ENCODE peak calls at places on chromosomes 6 and 20, in four cellular contexts. A is K562, F is SK-N-SH, I is esophagus muscularis mucosa. M is an unnamed sample. For H3K9me3 and H3K36me3, the result is how much of the 10 kb centered on the place peaks cover.

GRCh38 chr20:63519765-63520593 is 586 bp upstream of the PPDPF start:
- DNase-seq in A (peak), F (peak), I (no peak), M (peak)

GRCh38 chr6:155330133-155330734 is 15.9 kb upstream of the TFB1M start:
- DNase-seq in A (no peak), F (no peak), I (no peak), M (no peak)

GRCh38 chr6:154653853-154654252 is 79.4 kb upstream of the SCAF8 start:
- DNase-seq in A (no peak), F (no peak), I (no peak), M (no peak)

GRCh38 chr6:161198176-161198575 is 75.7 kb downstream of the AGPAT4 start:
- DNase-seq in A (no peak), F (no peak), I (no peak), M (no peak)

GRCh38 chr6:127812985-127813681 is 87.7 kb downstream of the THEMIS start:
- DNase-seq in A (no peak), F (no peak), I (no peak), M (no peak)

GRCh38 chr6:165446331-165446730 is 136.9 kb upstream of the C6orf118 start:
- DNase-seq in A (no peak), F (no peak), I (no peak), M (no peak)

GRCh38 chr20:57135875-57136274 is 130.6 kb downstream of the BMP7 start:
- DNase-seq in A (peak), F (no peak), I (no peak), M (no peak)

GRCh38 chr6:132214716-132215115 is 186.6 kb downstream of the MOXD1 start:
- DNase-seq in A (no peak), F (no peak), I (no peak), M (no peak)

GRCh38 chr20:16528078-16528477 is 45.2 kb downstream of the KIF16B start:
- DNase-seq in A (no peak), F (no peak), I (no peak), M (peak)

GRCh38 chr20:3283222-3283820 is 44.3 kb upstream of the SLC4A11 start:
- DNase-seq in A (no peak), F (peak), I (no peak), M (no peak)

GRCh38 chr20:25676164-25676809 is 20.4 kb downstream of the ZNF337 start:
- DNase-seq in A (no peak), F (no peak), I (peak), M (no peak)

GRCh38 chr6:62640749-62641148 is 354.7 kb upstream of the KHDRBS2 start:
- DNase-seq in A (no peak), F (no peak), I (no peak), M (no peak)

GRCh38 chr20:25033250-25033940 is 24.5 kb downstream of the ACSS1 start:
- DNase-seq in A (no peak), F (peak), I (no peak), M (no peak)

GRCh38 chr6:6505111-6505510 is 83.4 kb upstream of the LY86 start:
- DNase-seq in A (no peak), F (no peak), I (peak), M (no peak)

GRCh38 chr6:156378853-156379252 is 398.3 kb upstream of the ARID1B start:
- DNase-seq in A (no peak), F (no peak), I (no peak), M (no peak)

GRCh38 chr20:3318226-3318884 is 79.4 kb upstream of the SLC4A11 start:
- DNase-seq in A (no peak), F (no peak), I (no peak), M (no peak)

GRCh38 chr6:5401845-5402738 is 140.8 kb downstream of the FARS2 start:
- DNase-seq in A (no peak), F (no peak), I (no peak), M (no peak)

GRCh38 chr20:10550204-10551118 is 115.4 kb downstream of the SLX4IP start:
- DNase-seq in A (no peak), F (no peak), I (peak), M (no peak)

GRCh38 chr6:18395851-18396187 is 8.7 kb downstream of the RNF144B start:
- DNase-seq in A (no peak), F (no peak), I (no peak), M (no peak)

GRCh38 chr20:59822291-59823029 is 111.0 kb downstream of the SYCP2 start:
- DNase-seq in A (no peak), F (peak), I (peak), M (no peak)

GRCh38 chr6:106163966-106164877 is 78.1 kb downstream of the PRDM1 start:
- DNase-seq in A (no peak), F (no peak), I (peak), M (peak)

GRCh38 chr20:3339076-3339475 is 68.4 kb downstream of the DNAAF9 start:
- DNase-seq in A (no peak), F (no peak), I (no peak), M (no peak)

DNA sequence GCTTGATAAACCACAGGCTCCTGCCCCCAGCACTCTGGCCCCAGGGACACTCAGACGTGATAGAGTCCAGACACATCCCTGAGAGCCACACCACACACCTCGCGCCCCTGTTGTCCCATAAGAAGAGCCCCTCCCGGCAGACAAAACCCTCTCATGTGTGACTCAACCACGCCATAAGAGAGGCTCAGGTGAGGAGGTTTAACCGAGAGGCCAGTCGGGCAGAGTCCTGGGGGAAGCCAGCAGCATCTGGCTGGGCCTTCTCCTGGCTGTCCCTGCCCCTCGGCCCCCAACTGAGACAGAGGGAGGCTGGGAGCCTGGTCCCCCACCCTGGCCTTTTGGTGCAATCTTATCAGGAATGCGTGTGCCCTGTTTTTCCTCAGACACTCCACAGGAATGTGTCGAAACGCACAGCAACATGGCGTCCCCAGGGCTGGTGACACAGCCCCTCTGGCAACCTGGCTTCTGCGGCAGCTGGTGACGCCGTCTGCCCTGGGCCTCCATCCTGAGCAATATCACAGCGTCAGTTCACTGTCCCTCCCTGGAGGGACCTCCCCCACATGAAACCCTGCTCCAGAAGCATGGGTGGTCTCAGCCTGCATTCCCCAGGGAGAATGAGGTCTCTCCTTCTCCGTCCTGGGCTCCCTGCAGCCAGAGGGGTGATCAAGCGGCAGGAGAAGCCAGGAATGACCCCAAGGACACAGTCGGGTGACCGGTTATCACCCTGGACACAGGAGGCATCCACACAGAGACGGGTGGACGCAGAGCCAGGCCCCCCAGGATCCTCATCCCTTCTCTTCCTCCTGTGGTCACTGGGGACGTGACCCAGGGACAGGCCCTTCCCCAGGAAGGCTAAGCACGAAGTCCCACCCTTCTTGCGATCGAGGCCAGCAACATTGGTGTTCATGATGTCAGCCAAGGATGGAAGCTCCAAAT is 156.6 kb upstream of the AFDN start:
- DNase-seq in A (no peak), F (no peak), I (no peak), M (no peak)
- H3K9me3 ChIP-seq in A (under half), F (under half), I (under half), M (under half)

DNA sequence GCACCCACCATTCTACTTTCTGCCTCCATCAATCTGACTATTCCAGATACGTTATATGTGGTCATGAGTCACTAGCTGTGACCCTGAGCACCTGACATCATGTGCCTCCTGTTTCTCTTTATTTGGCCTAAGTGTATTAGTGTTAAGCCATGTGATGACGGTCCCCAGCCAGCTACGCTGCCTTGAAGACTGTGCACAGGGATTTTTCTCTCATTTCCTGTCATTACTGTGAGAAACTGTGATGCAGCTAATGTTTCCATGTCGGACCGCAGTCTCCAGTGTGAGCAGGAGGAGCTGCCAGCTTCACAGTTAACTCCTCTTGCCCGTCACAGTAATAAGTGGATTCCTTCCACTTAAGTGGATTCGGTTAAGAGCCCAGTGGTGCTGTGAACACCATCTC is 9.9 kb upstream of the SPATS1 start:
- DNase-seq in A (no peak), F (no peak), I (no peak), M (no peak)
- TF ChIP-seq EP300 in A (no peak), F (no peak), I (no peak), M (no peak)

GRCh38 chr20:49228676-49229075 is 9.5 kb downstream of the DDX27 start:
- DNase-seq in A (no peak), F (no peak), I (no peak), M (no peak)
- H3K36me3 ChIP-seq in A (half or more), F (under half), I (half or more), M (half or more)

GRCh38 chr20:23963941-23964340 is 24.6 kb downstream of the GGTLC1 start:
- DNase-seq in A (no peak), F (no peak), I (no peak), M (no peak)
- H3K9me3 ChIP-seq in A (under half), F (under half), I (under half), M (under half)

GRCh38 chr6:150068786-150069648 is at the start of gene ULBP3:
- DNase-seq in A (peak), F (peak), I (peak), M (peak)

GRCh38 chr6:150070236-150070860 is 1.4 kb upstream of the ULBP3 start:
- DNase-seq in A (no peak), F (no peak), I (no peak), M (no peak)

GRCh38 chr6:150074651-150075416 is 5.9 kb upstream of the ULBP3 start:
- DNase-seq in A (no peak), F (no peak), I (no peak), M (no peak)

GRCh38 chr6:150069707-150070106 is 786 bp upstream of the ULBP3 start:
- DNase-seq in A (no peak), F (no peak), I (no peak), M (peak)

DNA sequence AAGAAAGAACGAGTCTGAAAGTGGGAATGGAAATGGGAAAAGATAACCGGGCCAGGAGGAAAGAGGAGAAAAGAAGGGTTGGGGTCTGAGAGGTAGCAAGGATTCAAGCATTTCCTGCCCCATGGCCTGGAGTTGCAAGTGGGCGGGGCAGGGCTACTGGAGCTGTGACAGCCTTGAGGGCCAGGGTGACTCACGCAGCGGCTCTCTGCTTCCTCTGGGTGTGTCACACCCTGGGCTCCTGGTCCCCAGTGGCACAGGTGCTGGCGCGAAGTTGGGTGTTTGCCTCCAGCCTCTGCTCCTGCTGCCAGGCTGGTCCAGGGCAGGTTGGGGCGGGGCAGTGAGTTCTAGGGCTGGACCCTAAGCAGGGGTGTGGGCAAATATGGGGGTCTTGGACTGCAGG is 3.3 kb upstream of the ULBP3 start:
- DNase-seq in A (peak), F (no peak), I (no peak), M (peak)
- TF ChIP-seq EP300 in A (no peak), F (no peak), I (no peak), M (no peak)

GRCh38 chr6:149766156-149766768 is 16.7 kb downstream of the PCMT1 start:
- DNase-seq in A (no peak), F (no peak), I (no peak), M (no peak)

GRCh38 chr6:149771185-149771584 is 21.6 kb downstream of the PCMT1 start:
- DNase-seq in A (no peak), F (no peak), I (no peak), M (no peak)

GRCh38 chr6:149771925-149772324 is 22.4 kb downstream of the PCMT1 start:
- DNase-seq in A (no peak), F (no peak), I (no peak), M (no peak)

GRCh38 chr6:149763866-149764265 is 14.3 kb downstream of the PCMT1 start:
- DNase-seq in A (no peak), F (no peak), I (no peak), M (no peak)

DNA sequence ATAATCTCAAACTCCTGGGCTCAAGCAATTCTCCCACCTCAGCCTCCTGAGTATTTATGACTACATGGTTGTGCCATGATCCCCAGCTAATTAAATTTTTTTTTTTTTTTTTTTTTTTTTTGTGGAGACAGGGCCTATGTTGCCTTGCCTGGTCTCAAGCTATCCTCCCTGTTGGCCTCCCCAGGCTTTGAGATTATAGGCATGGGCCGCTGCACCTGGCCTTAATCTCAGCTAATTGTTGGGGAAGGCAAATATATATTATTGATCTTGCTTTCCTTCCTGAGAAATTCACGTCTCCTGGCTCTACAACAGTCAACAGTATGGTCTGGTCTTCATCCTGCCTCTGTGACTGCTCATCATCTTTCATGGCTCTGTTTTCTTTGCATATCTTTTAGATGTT is 20.1 kb downstream of the PCMT1 start:
- DNase-seq in A (no peak), F (no peak), I (no peak), M (no peak)
- H3K36me3 ChIP-seq in A (half or more), F (under half), I (under half), M (under half)

GRCh38 chr20:29874476-29875202 is 1382.8 kb upstream of the DEFB115 start:
- DNase-seq in A (no peak), F (peak), I (peak), M (no peak)
- H3K9me3 ChIP-seq in A (under half), F (under half), I (under half), M (under half)